ENCODE peak calls at places on chromosomes 6 and 20, in six cellular contexts. N is Panc1, P is upper lobe of left lung, M is K562, O is HepG2, B is HCT116. X is an unnamed sample.

GRCh38 chr20:53652859-53653520 is 59.4 kb upstream of the ZNF217 start:
- ATAC-seq in N (peak; percentile 45), P (no peak), M (peak; percentile 31), O (no peak), B (no peak), X (no peak)

GRCh38 chr20:11018668-11019170 is 344.9 kb upstream of the JAG1 start:
- ATAC-seq in N (no peak), P (no peak), M (no peak), O (no peak), B (no peak), X (no peak)

GRCh38 chr6:156875062-156875461 is 97.9 kb downstream of the ARID1B start:
- ATAC-seq in N (no peak), P (no peak), M (no peak), O (no peak), B (no peak), X (no peak)

GRCh38 chr20:41051426-41051825 is 22.8 kb downstream of the TOP1 start:
- ATAC-seq in N (no peak), P (no peak), M (peak; percentile 13), O (peak; percentile 23), B (no peak), X (no peak)

GRCh38 chr20:44582321-44583025 is at the start of gene PKIG:
- ATAC-seq in N (no peak), P (peak; percentile 72), M (no peak), O (no peak), B (no peak), X (peak; percentile 88)

GRCh38 chr20:31871602-31871954 is 1.1 kb downstream of the TTLL9 start:
- ATAC-seq in N (no peak), P (no peak), M (no peak), O (no peak), B (no peak), X (no peak)

GRCh38 chr6:165231581-165232276 is 77.7 kb downstream of the C6orf118 start:
- ATAC-seq in N (peak; percentile 80), P (no peak), M (no peak), O (no peak), B (no peak), X (no peak)

GRCh38 chr6:149372062-149372461 is 28.0 kb upstream of the SUMO4 start:
- ATAC-seq in N (no peak), P (no peak), M (no peak), O (no peak), B (no peak), X (no peak)

GRCh38 chr20:51481311-51481997 is 61.1 kb downstream of the NFATC2 start:
- ATAC-seq in N (no peak), P (no peak), M (no peak), O (no peak), B (no peak), X (no peak)

GRCh38 chr20:62039738-62040137 is 25.9 kb downstream of the TAF4 start:
- ATAC-seq in N (no peak), P (no peak), M (no peak), O (no peak), B (no peak), X (no peak)

GRCh38 chr6:21987501-21987957 is 309.3 kb downstream of the PRL start:
- ATAC-seq in N (no peak), P (peak; percentile 83), M (peak; percentile 84), O (no peak), B (peak; percentile 93), X (peak; percentile 93)
- TF ChIP-seq POLR2AphosphoS5 in N (no peak), P (peak; percentile 83), M (no peak), O (no peak), B (peak; percentile 51), X (peak; percentile 69)

DNA sequence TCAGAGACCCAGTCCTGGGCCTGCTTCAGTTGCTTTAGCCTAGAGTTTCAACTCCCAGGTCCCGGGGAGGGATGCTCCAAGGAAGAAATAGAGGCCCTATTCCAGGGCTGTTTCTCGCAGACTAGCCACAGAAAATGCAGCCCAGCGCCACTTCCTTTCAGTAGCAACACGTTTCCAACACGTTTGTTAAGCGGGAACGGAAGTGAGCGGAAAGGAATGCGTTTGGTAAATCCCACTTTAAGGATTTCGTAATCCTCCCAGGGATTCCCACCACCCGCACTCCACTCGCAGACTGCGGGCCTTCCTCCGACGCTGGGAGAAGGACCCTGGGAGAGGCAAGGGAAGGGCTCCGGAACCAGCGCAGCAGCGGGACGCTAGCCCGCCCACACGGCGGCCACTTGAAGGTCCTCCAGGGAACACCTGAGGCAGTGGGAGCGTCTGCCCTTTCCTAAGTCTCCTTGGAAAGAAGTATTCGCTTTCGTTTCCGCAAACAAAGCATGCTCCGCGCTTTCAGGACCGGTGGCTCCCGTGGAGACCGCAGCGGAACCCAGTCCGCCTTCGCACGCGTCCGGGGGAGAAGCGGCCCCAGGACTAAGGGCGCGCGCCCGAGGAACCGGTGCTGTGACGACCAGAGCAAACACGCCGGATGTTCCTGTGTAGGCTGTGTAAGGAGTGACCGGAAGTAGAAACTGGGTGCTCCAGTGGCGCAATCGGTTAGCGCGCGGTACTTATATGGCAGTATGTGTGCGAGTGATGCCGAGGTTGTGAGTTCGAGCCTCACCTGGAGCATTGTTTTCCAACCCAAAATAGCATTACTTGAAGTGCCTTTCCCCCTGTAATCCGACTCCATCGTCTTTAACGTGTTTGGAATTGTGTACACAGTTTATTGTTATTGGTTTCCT is 227.6 kb upstream of the PRSS16 start:
- ATAC-seq in N (peak; percentile 97), P (peak; percentile 97), M (peak; percentile 97), O (no peak), B (peak; percentile 92), X (peak; percentile 98)
- TF ChIP-seq POLR2AphosphoS5 in N (peak; percentile 88), P (peak; percentile 71), M (peak; percentile 94), O (no peak), B (peak; percentile 78), X (peak; percentile 77)

DNA sequence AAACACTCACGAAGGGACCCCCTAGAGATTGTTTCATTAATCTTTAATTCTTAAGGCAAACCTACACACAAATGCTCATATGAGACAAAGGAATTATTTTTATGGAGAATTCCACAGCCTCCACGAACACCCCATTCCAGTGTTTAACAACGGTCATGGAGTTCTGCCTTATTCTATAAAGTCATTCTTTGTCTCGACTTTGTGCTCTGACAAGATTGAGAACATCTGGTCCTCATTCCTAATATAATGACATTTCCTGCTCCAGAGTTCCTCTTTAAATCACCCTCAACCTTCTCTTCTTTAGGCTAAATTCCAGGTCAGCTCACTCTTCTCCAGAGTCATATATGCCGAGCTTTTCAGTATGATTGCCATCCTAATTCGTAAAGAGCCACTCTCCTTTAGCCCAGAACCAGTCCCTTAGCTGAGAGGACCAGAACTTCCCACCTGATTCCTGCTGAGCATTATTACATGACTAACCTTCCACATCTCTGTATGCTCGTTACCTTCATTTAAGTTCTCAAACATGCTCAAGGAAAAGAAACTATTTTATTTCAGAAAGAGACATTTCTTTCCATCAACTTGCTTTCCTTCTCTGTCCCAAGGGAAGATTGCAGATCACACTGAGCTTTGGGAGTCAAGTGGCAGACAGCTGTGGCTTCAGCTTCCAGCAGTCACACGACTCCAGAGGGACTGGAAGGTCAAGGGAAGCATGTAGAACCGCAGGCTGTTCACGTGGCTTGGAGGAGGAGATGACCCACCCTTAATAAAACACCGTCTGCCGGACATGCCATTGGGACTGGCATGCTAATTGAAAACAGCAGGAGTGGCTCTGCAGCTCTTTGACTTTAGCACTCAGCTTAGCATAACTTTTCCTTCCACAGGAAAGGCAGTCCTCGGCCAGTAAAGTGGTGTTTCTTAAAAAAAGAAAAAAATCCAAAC is 467.1 kb upstream of the HSF2 start:
- ATAC-seq in N (peak; percentile 38), P (no peak), M (no peak), O (peak; percentile 77), B (peak; percentile 99), X (peak; percentile 41)
- TF ChIP-seq POLR2AphosphoS5 in N (no peak), P (no peak), M (no peak), O (no peak), B (no peak), X (no peak)

GRCh38 chr6:108651781-108652227 is 91.1 kb downstream of the FOXO3 start:
- ATAC-seq in N (no peak), P (no peak), M (no peak), O (no peak), B (no peak), X (peak; percentile 75)
- TF ChIP-seq POLR2AphosphoS5 in N (no peak), P (peak; percentile 13), M (no peak), O (no peak), B (no peak), X (peak; percentile 94)